ENCODE peak calls at places on chromosomes 11 and 22, in eight cellular contexts. One of them, this sample, is unnamed.
A peak's percentile ranks its signal among the peaks of the same experiment; 100 is the strongest.

GRCh38 chr11:130858215-130858614 is 58.1 kb downstream of the SNX19 start:
- DNase-seq in CD4-positive, alpha-beta memory T cell: no peak
- DNase-seq in left ventricle myocardium inferior: no peak
- DNase-seq in brain microvascular endothelial cell: no peak
- DNase-seq in GM23338: peak; percentile 14
- DNase-seq in IMR-90: no peak
- DNase-seq in cardiac muscle cell: no peak
- DNase-seq in left lung: no peak
- DNase-seq in this sample: no peak

GRCh38 chr11:7516488-7516887 is 2.7 kb downstream of the PPFIBP2 start:
- DNase-seq in CD4-positive, alpha-beta memory T cell: no peak
- DNase-seq in cardiac muscle cell: no peak
- DNase-seq in left ventricle myocardium inferior: no peak
- DNase-seq in brain microvascular endothelial cell: no peak
- DNase-seq in IMR-90: no peak
- DNase-seq in left lung: no peak
- DNase-seq in GM23338: no peak
- DNase-seq in this sample: no peak

GRCh38 chr11:64206457-64207246 is at the start of gene FERMT3:
- DNase-seq in IMR-90: no peak
- DNase-seq in left lung: peak; percentile 85
- DNase-seq in left ventricle myocardium inferior: peak; percentile 72
- DNase-seq in brain microvascular endothelial cell: no peak
- DNase-seq in GM23338: no peak
- DNase-seq in cardiac muscle cell: no peak
- DNase-seq in CD4-positive, alpha-beta memory T cell: peak; percentile 71
- DNase-seq in this sample: peak; percentile 89

GRCh38 chr22:28299760-28300159 is 379.9 kb downstream of the TTC28 start:
- DNase-seq in GM23338: no peak
- DNase-seq in cardiac muscle cell: peak; percentile 93
- DNase-seq in CD4-positive, alpha-beta memory T cell: no peak
- DNase-seq in left lung: no peak
- DNase-seq in left ventricle myocardium inferior: peak; percentile 15
- DNase-seq in IMR-90: peak; percentile 42
- DNase-seq in brain microvascular endothelial cell: no peak
- DNase-seq in this sample: no peak

GRCh38 chr22:36221799-36222751 is 17.3 kb downstream of the APOL2 start:
- DNase-seq in brain microvascular endothelial cell: no peak
- DNase-seq in GM23338: peak; percentile 86
- DNase-seq in cardiac muscle cell: peak; percentile 62
- DNase-seq in left ventricle myocardium inferior: no peak
- DNase-seq in left lung: no peak
- DNase-seq in IMR-90: no peak
- DNase-seq in CD4-positive, alpha-beta memory T cell: peak; percentile 37
- DNase-seq in this sample: peak; percentile 69

GRCh38 chr22:35835998-35836691 is 118.5 kb downstream of the APOL5 start:
- DNase-seq in brain microvascular endothelial cell: peak; percentile 78
- DNase-seq in left ventricle myocardium inferior: peak; percentile 43
- DNase-seq in left lung: peak; percentile 59
- DNase-seq in CD4-positive, alpha-beta memory T cell: no peak
- DNase-seq in GM23338: peak; percentile 84
- DNase-seq in IMR-90: peak; percentile 86
- DNase-seq in cardiac muscle cell: peak; percentile 91
- DNase-seq in this sample: no peak

GRCh38 chr22:45842141-45842831 is 134.7 kb downstream of the WNT7B start:
- DNase-seq in GM23338: no peak
- DNase-seq in CD4-positive, alpha-beta memory T cell: no peak
- DNase-seq in left lung: no peak
- DNase-seq in cardiac muscle cell: peak; percentile 29
- DNase-seq in brain microvascular endothelial cell: no peak
- DNase-seq in left ventricle myocardium inferior: no peak
- DNase-seq in IMR-90: peak; percentile 77
- DNase-seq in this sample: no peak

GRCh38 chr11:61087426-61088119 is 14.7 kb upstream of the CD5 start:
- DNase-seq in brain microvascular endothelial cell: no peak
- DNase-seq in GM23338: no peak
- DNase-seq in IMR-90: no peak
- DNase-seq in cardiac muscle cell: no peak
- DNase-seq in CD4-positive, alpha-beta memory T cell: no peak
- DNase-seq in left lung: no peak
- DNase-seq in left ventricle myocardium inferior: no peak
- DNase-seq in this sample: no peak

GRCh38 chr11:118306556-118306955 is 2.0 kb downstream of the CD3E start:
- DNase-seq in cardiac muscle cell: peak; percentile 1
- DNase-seq in left lung: no peak
- DNase-seq in CD4-positive, alpha-beta memory T cell: no peak
- DNase-seq in brain microvascular endothelial cell: no peak
- DNase-seq in IMR-90: no peak
- DNase-seq in left ventricle myocardium inferior: no peak
- DNase-seq in GM23338: no peak
- DNase-seq in this sample: no peak

GRCh38 chr22:18991828-18992442 is 55.8 kb upstream of the PRODH start:
- DNase-seq in IMR-90: no peak
- DNase-seq in left lung: no peak
- DNase-seq in CD4-positive, alpha-beta memory T cell: no peak
- DNase-seq in cardiac muscle cell: no peak
- DNase-seq in brain microvascular endothelial cell: no peak
- DNase-seq in left ventricle myocardium inferior: no peak
- DNase-seq in GM23338: no peak
- DNase-seq in this sample: no peak

GRCh38 chr22:19290400-19291217 is 910 bp downstream of the CLTCL1 start:
- DNase-seq in IMR-90: no peak
- DNase-seq in brain microvascular endothelial cell: no peak
- DNase-seq in left ventricle myocardium inferior: no peak
- DNase-seq in cardiac muscle cell: no peak
- DNase-seq in CD4-positive, alpha-beta memory T cell: peak; percentile 16
- DNase-seq in GM23338: peak; percentile 33
- DNase-seq in left lung: no peak
- DNase-seq in this sample: no peak

GRCh38 chr11:71913716-71914115 is 14.7 kb downstream of the XNDC1N start:
- DNase-seq in left ventricle myocardium inferior: no peak
- DNase-seq in GM23338: no peak
- DNase-seq in left lung: no peak
- DNase-seq in brain microvascular endothelial cell: no peak
- DNase-seq in CD4-positive, alpha-beta memory T cell: no peak
- DNase-seq in cardiac muscle cell: no peak
- DNase-seq in IMR-90: peak; percentile 72
- DNase-seq in this sample: no peak

GRCh38 chr11:71908218-71908617 is 20.2 kb downstream of the XNDC1N start:
- DNase-seq in brain microvascular endothelial cell: no peak
- DNase-seq in CD4-positive, alpha-beta memory T cell: no peak
- DNase-seq in left lung: no peak
- DNase-seq in GM23338: no peak
- DNase-seq in left ventricle myocardium inferior: no peak
- DNase-seq in cardiac muscle cell: no peak
- DNase-seq in IMR-90: no peak
- DNase-seq in this sample: no peak

GRCh38 chr11:71914617-71915189 is 13.7 kb downstream of the XNDC1N start:
- DNase-seq in brain microvascular endothelial cell: no peak
- DNase-seq in left ventricle myocardium inferior: no peak
- DNase-seq in left lung: no peak
- DNase-seq in GM23338: no peak
- DNase-seq in cardiac muscle cell: no peak
- DNase-seq in IMR-90: no peak
- DNase-seq in CD4-positive, alpha-beta memory T cell: no peak
- DNase-seq in this sample: no peak

GRCh38 chr11:71917646-71918045 is 10.7 kb downstream of the XNDC1N start:
- DNase-seq in cardiac muscle cell: no peak
- DNase-seq in left lung: no peak
- DNase-seq in CD4-positive, alpha-beta memory T cell: no peak
- DNase-seq in brain microvascular endothelial cell: no peak
- DNase-seq in IMR-90: peak; percentile 17
- DNase-seq in GM23338: no peak
- DNase-seq in left ventricle myocardium inferior: no peak
- DNase-seq in this sample: no peak

DNA sequence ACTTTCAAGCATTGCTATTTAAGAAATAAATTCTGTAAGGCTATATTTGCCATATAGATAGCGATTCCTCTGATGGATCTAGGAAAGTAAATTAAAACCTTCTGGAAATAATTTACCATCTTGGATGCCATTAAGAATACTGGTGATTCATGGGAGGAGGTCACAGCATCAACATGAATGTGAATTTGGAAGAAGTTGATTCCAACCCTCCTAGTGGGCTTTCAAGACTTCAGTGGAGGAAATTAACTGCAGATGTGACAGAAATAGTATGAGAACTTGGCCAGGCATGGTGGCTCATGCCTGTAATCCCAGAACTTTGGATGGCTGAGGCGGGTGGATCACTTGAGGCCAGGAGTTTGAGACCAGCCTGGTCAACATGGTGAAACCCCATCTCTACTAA is 14.3 kb downstream of the XNDC1N start:
- DNase-seq in brain microvascular endothelial cell: no peak
- DNase-seq in GM23338: no peak
- DNase-seq in CD4-positive, alpha-beta memory T cell: no peak
- DNase-seq in left ventricle myocardium inferior: no peak
- DNase-seq in IMR-90: peak; percentile 54
- DNase-seq in left lung: no peak
- DNase-seq in cardiac muscle cell: no peak
- DNase-seq in this sample: no peak
- H3K36me3 ChIP-seq in brain microvascular endothelial cell: peaks cover 6% of the 10 kb centered on the region
- H3K36me3 ChIP-seq in GM23338: peaks cover 15% of the 10 kb centered on the region
- H3K36me3 ChIP-seq in CD4-positive, alpha-beta memory T cell: peaks cover 23% of the 10 kb centered on the region
- H3K36me3 ChIP-seq in left ventricle myocardium inferior: peaks cover 67% of the 10 kb centered on the region
- H3K36me3 ChIP-seq in IMR-90: peaks cover 22% of the 10 kb centered on the region
- H3K36me3 ChIP-seq in left lung: peaks cover 80% of the 10 kb centered on the region
- H3K36me3 ChIP-seq in cardiac muscle cell: peaks cover 15% of the 10 kb centered on the region
- H3K36me3 ChIP-seq in this sample: peaks cover 70% of the 10 kb centered on the region

DNA sequence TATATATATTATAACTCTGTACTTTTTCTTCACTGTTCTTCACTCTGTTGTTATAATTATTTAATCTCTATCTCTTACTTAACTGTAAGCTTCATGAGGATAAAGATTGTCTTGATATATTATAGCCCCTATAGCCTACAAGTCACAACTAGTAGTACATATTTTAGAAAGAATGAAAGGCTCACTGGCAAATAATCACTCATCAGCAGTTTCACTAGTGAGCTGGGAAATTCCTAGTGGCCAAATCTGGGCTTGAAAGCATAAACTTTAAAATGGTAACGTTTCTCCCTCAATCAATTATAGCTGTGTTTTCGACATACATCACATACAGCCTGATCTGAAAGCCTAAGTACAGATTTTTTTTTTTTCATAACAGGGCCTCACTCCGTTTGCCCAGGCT is 42.5 kb downstream of the CTSC start:
- DNase-seq in IMR-90: no peak
- DNase-seq in left ventricle myocardium inferior: no peak
- DNase-seq in cardiac muscle cell: no peak
- DNase-seq in CD4-positive, alpha-beta memory T cell: no peak
- DNase-seq in brain microvascular endothelial cell: no peak
- DNase-seq in left lung: no peak
- DNase-seq in GM23338: no peak
- DNase-seq in this sample: no peak
- H3K36me3 ChIP-seq in IMR-90: peaks cover 27% of the 10 kb centered on the region
- H3K36me3 ChIP-seq in left ventricle myocardium inferior: no peaks in the 10 kb centered on the region
- H3K36me3 ChIP-seq in cardiac muscle cell: peaks cover 2% of the 10 kb centered on the region
- H3K36me3 ChIP-seq in CD4-positive, alpha-beta memory T cell: peaks cover 15% of the 10 kb centered on the region
- H3K36me3 ChIP-seq in brain microvascular endothelial cell: peaks cover 8% of the 10 kb centered on the region
- H3K36me3 ChIP-seq in left lung: peaks cover 69% of the 10 kb centered on the region
- H3K36me3 ChIP-seq in GM23338: peaks cover 33% of the 10 kb centered on the region
- H3K36me3 ChIP-seq in this sample: peaks cover 22% of the 10 kb centered on the region

GRCh38 chr22:41642711-41643110 is 21.6 kb downstream of the XRCC6 start:
- DNase-seq in brain microvascular endothelial cell: no peak
- DNase-seq in left lung: no peak
- DNase-seq in GM23338: no peak
- DNase-seq in IMR-90: peak; percentile 51
- DNase-seq in left ventricle myocardium inferior: no peak
- DNase-seq in cardiac muscle cell: no peak
- DNase-seq in CD4-positive, alpha-beta memory T cell: no peak
- DNase-seq in this sample: no peak
- H3K36me3 ChIP-seq in brain microvascular endothelial cell: peaks cover 72% of the 10 kb centered on the region
- H3K36me3 ChIP-seq in left lung: peaks cover 100% of the 10 kb centered on the region
- H3K36me3 ChIP-seq in GM23338: peaks cover 74% of the 10 kb centered on the region
- H3K36me3 ChIP-seq in IMR-90: peaks cover 54% of the 10 kb centered on the region
- H3K36me3 ChIP-seq in left ventricle myocardium inferior: peaks cover 97% of the 10 kb centered on the region
- H3K36me3 ChIP-seq in cardiac muscle cell: peaks cover 69% of the 10 kb centered on the region
- H3K36me3 ChIP-seq in CD4-positive, alpha-beta memory T cell: peaks cover 63% of the 10 kb centered on the region
- H3K36me3 ChIP-seq in this sample: peaks cover 97% of the 10 kb centered on the region

GRCh38 chr11:34140149-34140548 is 34.7 kb downstream of the NAT10 start:
- DNase-seq in brain microvascular endothelial cell: no peak
- DNase-seq in cardiac muscle cell: no peak
- DNase-seq in GM23338: no peak
- DNase-seq in IMR-90: no peak
- DNase-seq in left lung: no peak
- DNase-seq in left ventricle myocardium inferior: no peak
- DNase-seq in CD4-positive, alpha-beta memory T cell: no peak
- DNase-seq in this sample: peak; percentile 30
- H3K36me3 ChIP-seq in brain microvascular endothelial cell: peaks cover 95% of the 10 kb centered on the region
- H3K36me3 ChIP-seq in cardiac muscle cell: peaks cover 58% of the 10 kb centered on the region
- H3K36me3 ChIP-seq in GM23338: peaks cover 52% of the 10 kb centered on the region
- H3K36me3 ChIP-seq in IMR-90: peaks cover 77% of the 10 kb centered on the region
- H3K36me3 ChIP-seq in left lung: peaks cover 100% of the 10 kb centered on the region
- H3K36me3 ChIP-seq in left ventricle myocardium inferior: peaks cover 99% of the 10 kb centered on the region
- H3K36me3 ChIP-seq in CD4-positive, alpha-beta memory T cell: peaks cover 92% of the 10 kb centered on the region
- H3K36me3 ChIP-seq in this sample: peaks cover 99% of the 10 kb centered on the region